ENCODE peak calls at places on chromosomes 3 and 15, in ten cellular contexts. D is transverse colon, U is SK-N-SH, O is GM12878, C is sigmoid colon, B is upper lobe of left lung, G is stomach, S is HepG2, F is H1, Z is K562. X is an unnamed sample.

GRCh38 chr3:33377489-33377888 is 62.7 kb downstream of the UBP1 start:
- DNase-seq in Z (peak; percentile 40), F (no peak), G (no peak), C (no peak), O (no peak), S (no peak), U (no peak), D (no peak), B (no peak), X (no peak)

GRCh38 chr3:127062926-127063325 is 80.0 kb downstream of the PLXNA1 start:
- DNase-seq in C (peak; percentile 54), U (no peak), D (no peak), Z (no peak), F (no peak), O (no peak), S (no peak), B (no peak), G (no peak), X (no peak)

GRCh38 chr15:85377986-85378385 is 2.4 kb upstream of the AKAP13 start:
- DNase-seq in S (no peak), F (no peak), B (no peak), C (no peak), G (no peak), O (no peak), Z (no peak), U (no peak), D (no peak), X (no peak)

GRCh38 chr3:5019411-5020261 is 40.4 kb downstream of the BHLHE40 start:
- DNase-seq in O (no peak), D (peak; percentile 47), Z (peak; percentile 94), F (no peak), B (peak; percentile 34), S (no peak), G (peak; percentile 38), U (no peak), C (no peak), X (no peak)

GRCh38 chr3:138774529-138775253 is 60.0 kb downstream of the PIK3CB start:
- DNase-seq in C (peak; percentile 72), U (peak; percentile 49), G (peak; percentile 60), S (peak; percentile 71), D (peak; percentile 48), F (peak; percentile 4), O (no peak), B (no peak), Z (peak; percentile 45), X (no peak)

GRCh38 chr3:72738752-72739520 is 109.3 kb downstream of the SHQ1 start:
- DNase-seq in Z (peak; percentile 44), B (peak; percentile 92), C (no peak), O (no peak), F (peak; percentile 82), S (no peak), D (peak; percentile 67), U (peak; percentile 97), G (peak; percentile 50), X (no peak)

GRCh38 chr3:31165399-31165860 is 271.0 kb upstream of the GADL1 start:
- DNase-seq in C (no peak), B (no peak), D (no peak), Z (no peak), G (no peak), O (no peak), F (no peak), U (no peak), S (no peak), X (no peak)

GRCh38 chr3:104740874-104741273 is 625.8 kb upstream of the ALCAM start:
- DNase-seq in O (no peak), G (no peak), U (no peak), C (no peak), B (no peak), Z (no peak), F (no peak), D (no peak), S (no peak), X (no peak)

GRCh38 chr15:28100516-28101195 is 1.5 kb upstream of the OCA2 start:
- DNase-seq in G (no peak), S (no peak), U (no peak), D (no peak), Z (no peak), O (no peak), C (peak; percentile 48), B (no peak), F (peak; percentile 43), X (peak; percentile 74)

GRCh38 chr3:34957707-34958106 is 681.6 kb upstream of the ARPP21 start:
- DNase-seq in O (no peak), C (no peak), B (no peak), Z (no peak), S (no peak), G (no peak), F (no peak), D (no peak), U (no peak), X (no peak)

GRCh38 chr3:4979401-4980228 is at the start of gene BHLHE40:
- DNase-seq in B (peak; percentile 94), C (no peak), S (no peak), O (no peak), Z (peak; percentile 63), G (no peak), D (peak; percentile 44), F (peak; percentile 72), U (peak; percentile 70), X (no peak)

GRCh38 chr3:118949113-118949760 is 85.4 kb downstream of the IGSF11 start:
- DNase-seq in O (no peak), C (no peak), F (no peak), G (no peak), B (no peak), D (no peak), S (no peak), Z (no peak), U (no peak), X (no peak)

GRCh38 chr3:36792342-36792741 is 28.0 kb upstream of the DCLK3 start:
- DNase-seq in G (no peak), D (no peak), B (peak; percentile 10), F (peak; percentile 66), Z (peak; percentile 62), S (peak; percentile 30), C (no peak), O (no peak), U (peak; percentile 42), X (no peak)

GRCh38 chr3:11624704-11625375 is 18.9 kb downstream of the VGLL4 start:
- DNase-seq in B (no peak), G (no peak), F (no peak), D (no peak), Z (no peak), C (no peak), O (no peak), U (no peak), S (no peak), X (no peak)

GRCh38 chr3:111667621-111668239 is 72.6 kb upstream of the ZBED2 start:
- DNase-seq in F (no peak), D (peak; percentile 41), U (no peak), C (no peak), G (no peak), Z (no peak), O (peak; percentile 69), B (no peak), S (no peak), X (no peak)

GRCh38 chr3:11513817-11514135 is 129.9 kb downstream of the VGLL4 start:
- DNase-seq in C (no peak), O (no peak), U (no peak), Z (no peak), D (no peak), S (no peak), F (no peak), B (no peak), G (no peak), X (no peak)

GRCh38 chr3:180870008-180870733 is 42.3 kb upstream of the FXR1 start:
- DNase-seq in O (no peak), G (no peak), F (peak; percentile 73), S (no peak), Z (peak; percentile 55), B (peak; percentile 86), U (no peak), C (peak; percentile 68), D (peak; percentile 9), X (peak; percentile 67)

GRCh38 chr15:51382787-51383186 is 41.3 kb downstream of the GLDN start:
- DNase-seq in O (no peak), D (no peak), F (peak; percentile 61), S (peak; percentile 27), B (no peak), G (no peak), U (peak; percentile 56), C (no peak), Z (peak; percentile 39), X (no peak)

GRCh38 chr15:33737687-33738606 is 230.3 kb upstream of the CHRM5 start:
- DNase-seq in U (peak; percentile 71), S (peak; percentile 25), F (peak; percentile 79), O (no peak), C (no peak), G (peak; percentile 34), B (no peak), Z (peak; percentile 48), D (peak; percentile 12), X (no peak)
- TF ChIP-seq EP300 in U (no peak), S (no peak), F (no peak), O (no peak), C (no peak), G (no peak), B (no peak), Z (no peak), D (no peak), X (no peak)

DNA sequence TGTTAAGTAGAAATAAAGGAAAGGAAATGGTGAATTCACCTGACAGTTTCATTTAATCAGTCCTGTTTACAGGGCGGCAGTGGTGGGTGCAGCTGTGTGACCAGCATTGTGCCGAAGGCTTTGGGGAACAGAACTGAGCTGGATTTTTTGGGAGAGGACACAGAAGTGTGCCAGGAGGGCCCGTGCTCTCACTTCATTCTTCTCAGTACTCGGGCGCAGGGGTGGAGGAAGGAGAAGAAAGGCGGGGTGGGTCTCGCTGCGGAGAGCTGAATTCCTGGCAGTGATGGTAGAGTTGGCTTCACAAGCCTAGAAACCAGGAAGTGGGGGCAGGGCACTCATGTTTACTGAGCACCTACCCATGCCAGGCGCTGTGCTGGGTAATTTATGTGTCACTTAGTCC is 64.6 kb downstream of the CRTC3 start:
- DNase-seq in Z (no peak), O (peak; percentile 80), G (peak; percentile 92), U (no peak), C (peak; percentile 89), D (peak; percentile 92), S (no peak), F (no peak), B (no peak), X (peak; percentile 88)
- TF ChIP-seq POLR2AphosphoS5 in Z (no peak), O (no peak), G (peak; percentile 90), U (no peak), C (no peak), D (peak; percentile 65), S (no peak), F (no peak), B (peak; percentile 75), X (no peak)

GRCh38 chr3:185760550-185760949 is 64.3 kb downstream of the IGF2BP2 start:
- DNase-seq in U (no peak), F (peak; percentile 40), B (no peak), G (no peak), D (no peak), S (no peak), O (no peak), Z (no peak), C (no peak), X (no peak)
- H3K27me3 ChIP-seq in U (no peaks in the 10 kb centered on the region), F (no peaks in the 10 kb centered on the region), B (no peaks in the 10 kb centered on the region), G (peaks cover 9% of the 10 kb centered on the region), D (no peaks in the 10 kb centered on the region), S (no peaks in the 10 kb centered on the region), O (peaks cover 4% of the 10 kb centered on the region), Z (no peaks in the 10 kb centered on the region), C (no peaks in the 10 kb centered on the region), X (no peaks in the 10 kb centered on the region)

DNA sequence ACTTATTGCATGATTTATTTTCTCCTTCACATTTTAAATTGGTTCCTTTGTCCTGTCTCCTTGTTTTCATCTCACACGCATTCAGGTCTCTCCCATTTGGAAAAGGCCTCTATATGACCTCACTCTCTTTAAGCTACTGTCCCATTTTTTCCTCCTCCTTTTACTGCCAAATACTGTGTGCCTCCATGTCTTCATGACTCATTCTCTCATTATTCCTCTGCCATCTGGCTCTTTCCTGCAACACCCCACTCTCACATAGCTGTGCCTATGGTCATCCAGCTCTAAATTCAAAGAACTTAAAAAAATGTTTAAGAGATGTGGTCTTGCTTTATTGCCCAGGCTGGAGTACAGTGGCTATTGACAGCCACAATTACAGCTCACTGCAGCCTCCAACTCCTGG is 48.0 kb downstream of the TYRO3 start:
- DNase-seq in C (no peak), D (no peak), O (no peak), F (no peak), G (no peak), U (no peak), B (no peak), Z (no peak), S (no peak), X (no peak)
- TF ChIP-seq EP300 in C (no peak), D (no peak), O (no peak), F (no peak), G (no peak), U (no peak), B (no peak), Z (no peak), S (no peak), X (no peak)

X was measured in suprapubic skin.